ENCODE peak calls at places on chromosome 12, in nine cellular contexts. One of them, this sample, is unnamed.

GRCh38 chr12:117968826-117969659 is at the start of gene KSR2:
- DNase-seq in tibial nerve: no peak
- DNase-seq in cardiac fibroblast: peak
- DNase-seq in cardiac muscle cell: peak
- DNase-seq in AG04450: no peak
- DNase-seq in heart left ventricle: no peak
- DNase-seq in SW480: peak
- DNase-seq in NCI-H2107: peak
- DNase-seq in SHP77: peak
- DNase-seq in this sample: peak

GRCh38 chr12:53049582-53050318 is at the start of gene TNS2:
- DNase-seq in cardiac fibroblast: peak
- DNase-seq in tibial nerve: peak
- DNase-seq in SHP77: peak
- DNase-seq in heart left ventricle: peak
- DNase-seq in cardiac muscle cell: peak
- DNase-seq in SW480: peak
- DNase-seq in AG04450: no peak
- DNase-seq in NCI-H2107: peak
- DNase-seq in this sample: no peak

GRCh38 chr12:122998316-122998715 is 17.8 kb downstream of the ARL6IP4 start:
- DNase-seq in cardiac fibroblast: no peak
- DNase-seq in AG04450: no peak
- DNase-seq in cardiac muscle cell: no peak
- DNase-seq in SHP77: no peak
- DNase-seq in heart left ventricle: no peak
- DNase-seq in NCI-H2107: no peak
- DNase-seq in tibial nerve: no peak
- DNase-seq in SW480: no peak
- DNase-seq in this sample: no peak

GRCh38 chr12:25017336-25017735 is 68.4 kb upstream of the BCAT1 start:
- DNase-seq in cardiac fibroblast: no peak
- DNase-seq in tibial nerve: no peak
- DNase-seq in AG04450: no peak
- DNase-seq in NCI-H2107: no peak
- DNase-seq in SW480: no peak
- DNase-seq in heart left ventricle: no peak
- DNase-seq in cardiac muscle cell: no peak
- DNase-seq in SHP77: no peak
- DNase-seq in this sample: no peak

GRCh38 chr12:132558861-132559623 is 51.3 kb downstream of the LRCOL1 start:
- DNase-seq in cardiac fibroblast: no peak
- DNase-seq in SW480: no peak
- DNase-seq in heart left ventricle: no peak
- DNase-seq in tibial nerve: no peak
- DNase-seq in AG04450: no peak
- DNase-seq in cardiac muscle cell: no peak
- DNase-seq in NCI-H2107: no peak
- DNase-seq in SHP77: no peak
- DNase-seq in this sample: no peak

GRCh38 chr12:107079172-107080011 is 14.0 kb downstream of the CRY1 start:
- DNase-seq in cardiac muscle cell: peak
- DNase-seq in SHP77: peak
- DNase-seq in NCI-H2107: no peak
- DNase-seq in SW480: peak
- DNase-seq in heart left ventricle: no peak
- DNase-seq in tibial nerve: no peak
- DNase-seq in cardiac fibroblast: peak
- DNase-seq in AG04450: no peak
- DNase-seq in this sample: no peak

GRCh38 chr12:121600702-121601336 is 20.0 kb upstream of the KDM2B start:
- DNase-seq in SW480: no peak
- DNase-seq in heart left ventricle: no peak
- DNase-seq in SHP77: no peak
- DNase-seq in AG04450: no peak
- DNase-seq in tibial nerve: no peak
- DNase-seq in cardiac fibroblast: no peak
- DNase-seq in NCI-H2107: no peak
- DNase-seq in cardiac muscle cell: no peak
- DNase-seq in this sample: no peak

GRCh38 chr12:108568653-108569154 is 6.3 kb downstream of the ISCU start:
- DNase-seq in cardiac muscle cell: no peak
- DNase-seq in NCI-H2107: peak
- DNase-seq in AG04450: no peak
- DNase-seq in cardiac fibroblast: no peak
- DNase-seq in SHP77: peak
- DNase-seq in SW480: no peak
- DNase-seq in heart left ventricle: no peak
- DNase-seq in tibial nerve: no peak
- DNase-seq in this sample: no peak

GRCh38 chr12:62581288-62582064 is 114.8 kb downstream of the MON2 start:
- DNase-seq in SHP77: peak
- DNase-seq in cardiac fibroblast: peak
- DNase-seq in tibial nerve: no peak
- DNase-seq in AG04450: peak
- DNase-seq in heart left ventricle: peak
- DNase-seq in SW480: peak
- DNase-seq in NCI-H2107: no peak
- DNase-seq in cardiac muscle cell: peak
- DNase-seq in this sample: no peak

GRCh38 chr12:1851126-1851791 is 30.9 kb downstream of the LRTM2 start:
- DNase-seq in NCI-H2107: no peak
- DNase-seq in cardiac muscle cell: peak
- DNase-seq in cardiac fibroblast: peak
- DNase-seq in SHP77: no peak
- DNase-seq in heart left ventricle: no peak
- DNase-seq in AG04450: peak
- DNase-seq in SW480: no peak
- DNase-seq in tibial nerve: no peak
- DNase-seq in this sample: no peak

GRCh38 chr12:32107376-32108267 is 975 bp downstream of the BICD1 start:
- DNase-seq in NCI-H2107: no peak
- DNase-seq in cardiac muscle cell: peak
- DNase-seq in SW480: peak
- DNase-seq in heart left ventricle: no peak
- DNase-seq in tibial nerve: no peak
- DNase-seq in AG04450: no peak
- DNase-seq in SHP77: peak
- DNase-seq in cardiac fibroblast: peak
- DNase-seq in this sample: no peak

GRCh38 chr12:4392223-4392742 is 12.8 kb upstream of the FGF23 start:
- DNase-seq in AG04450: no peak
- DNase-seq in heart left ventricle: peak
- DNase-seq in NCI-H2107: no peak
- DNase-seq in cardiac muscle cell: peak
- DNase-seq in SW480: no peak
- DNase-seq in tibial nerve: no peak
- DNase-seq in SHP77: no peak
- DNase-seq in cardiac fibroblast: no peak
- DNase-seq in this sample: no peak

GRCh38 chr12:50764861-50765324 is 992 bp downstream of the ATF1 start:
- DNase-seq in AG04450: no peak
- DNase-seq in NCI-H2107: peak
- DNase-seq in cardiac fibroblast: peak
- DNase-seq in SHP77: no peak
- DNase-seq in SW480: peak
- DNase-seq in cardiac muscle cell: peak
- DNase-seq in tibial nerve: no peak
- DNase-seq in heart left ventricle: peak
- DNase-seq in this sample: no peak

GRCh38 chr12:46300906-46301305 is 32.1 kb upstream of the SLC38A1 start:
- DNase-seq in cardiac muscle cell: peak
- DNase-seq in AG04450: no peak
- DNase-seq in heart left ventricle: peak
- DNase-seq in SHP77: no peak
- DNase-seq in cardiac fibroblast: peak
- DNase-seq in tibial nerve: peak
- DNase-seq in NCI-H2107: no peak
- DNase-seq in SW480: no peak
- DNase-seq in this sample: no peak

GRCh38 chr12:44488180-44488579 is 387.9 kb downstream of the NELL2 start:
- DNase-seq in cardiac fibroblast: no peak
- DNase-seq in heart left ventricle: no peak
- DNase-seq in AG04450: no peak
- DNase-seq in SW480: no peak
- DNase-seq in NCI-H2107: no peak
- DNase-seq in SHP77: no peak
- DNase-seq in cardiac muscle cell: no peak
- DNase-seq in tibial nerve: no peak
- DNase-seq in this sample: no peak

GRCh38 chr12:112166051-112167015 is 41.0 kb downstream of the TRAFD1 start:
- DNase-seq in SW480: no peak
- DNase-seq in heart left ventricle: no peak
- DNase-seq in SHP77: no peak
- DNase-seq in cardiac fibroblast: no peak
- DNase-seq in AG04450: no peak
- DNase-seq in NCI-H2107: no peak
- DNase-seq in cardiac muscle cell: no peak
- DNase-seq in tibial nerve: no peak
- DNase-seq in this sample: no peak

GRCh38 chr12:119565404-119565803 is 28.2 kb upstream of the TMEM233 start:
- DNase-seq in SHP77: no peak
- DNase-seq in SW480: no peak
- DNase-seq in heart left ventricle: no peak
- DNase-seq in tibial nerve: no peak
- DNase-seq in AG04450: no peak
- DNase-seq in NCI-H2107: no peak
- DNase-seq in cardiac fibroblast: no peak
- DNase-seq in cardiac muscle cell: no peak
- DNase-seq in this sample: no peak